ENCODE peak calls at places on chromosomes 7 and 10, in nine cellular contexts. M, G, J, Z, E, O, U, S and L are unnamed samples.

GRCh38 chr7:133053321-133053891 is 28.5 kb downstream of the CHCHD3 start:
- DNase-seq in M (peak; percentile 81), G (no peak), J (peak; percentile 88), Z (peak; percentile 94), E (no peak), O (no peak), U (no peak), S (no peak), L (peak; percentile 84)

GRCh38 chr7:76292206-76292573 is 10.3 kb upstream of the HSPB1 start:
- DNase-seq in M (no peak), G (no peak), J (no peak), Z (peak; percentile 14), E (no peak), O (no peak), U (no peak), S (no peak), L (no peak)

GRCh38 chr7:139034855-139035587 is 821 bp downstream of the ZC3HAV1L start:
- DNase-seq in M (no peak), G (no peak), J (no peak), Z (peak; percentile 26), E (peak; percentile 37), O (peak; percentile 49), U (no peak), S (no peak), L (no peak)

GRCh38 chr10:98445200-98445812 is 1.4 kb downstream of the HPS1 start:
- DNase-seq in M (no peak), G (no peak), J (no peak), Z (no peak), E (no peak), O (no peak), U (no peak), S (no peak), L (no peak)

GRCh38 chr10:110399163-110400094 is 94.7 kb upstream of the SMNDC1 start:
- DNase-seq in M (peak; percentile 86), G (no peak), J (peak; percentile 89), Z (peak; percentile 97), E (no peak), O (no peak), U (no peak), S (no peak), L (peak; percentile 92)

GRCh38 chr7:16918288-16918895 is 36.6 kb upstream of the AGR3 start:
- DNase-seq in M (peak; percentile 37), G (no peak), J (no peak), Z (peak; percentile 74), E (no peak), O (no peak), U (no peak), S (peak; percentile 20), L (peak; percentile 18)

GRCh38 chr10:123797813-123798212 is 93.8 kb downstream of the CPXM2 start:
- DNase-seq in M (no peak), G (no peak), J (no peak), Z (no peak), E (no peak), O (no peak), U (no peak), S (no peak), L (no peak)

GRCh38 chr10:121665809-121666208 is 67.6 kb upstream of the FGFR2 start:
- DNase-seq in M (no peak), G (no peak), J (no peak), Z (no peak), E (no peak), O (no peak), U (no peak), S (no peak), L (no peak)

GRCh38 chr7:77542399-77542798 is 5.3 kb downstream of the PTPN12 start:
- DNase-seq in M (peak; percentile 16), G (no peak), J (no peak), Z (no peak), E (no peak), O (no peak), U (no peak), S (no peak), L (no peak)

GRCh38 chr7:92421676-92422435 is 25.4 kb upstream of the GATAD1 start:
- DNase-seq in M (no peak), G (no peak), J (no peak), Z (no peak), E (no peak), O (no peak), U (no peak), S (no peak), L (no peak)

GRCh38 chr7:157320607-157320979 is 16.2 kb upstream of the DNAJB6 start:
- DNase-seq in M (peak; percentile 51), G (no peak), J (no peak), Z (peak; percentile 52), E (no peak), O (no peak), U (no peak), S (no peak), L (no peak)

GRCh38 chr7:101465576-101466196 is 103.0 kb downstream of the COL26A1 start:
- DNase-seq in M (no peak), G (no peak), J (no peak), Z (no peak), E (no peak), O (no peak), U (no peak), S (no peak), L (no peak)

GRCh38 chr7:29988391-29989256 is 977 bp downstream of the SCRN1 start:
- DNase-seq in M (peak; percentile 68), G (peak; percentile 73), J (peak; percentile 11), Z (peak; percentile 79), E (peak; percentile 15), O (peak; percentile 31), U (peak; percentile 19), S (peak; percentile 64), L (no peak)

GRCh38 chr10:112564337-112564736 is 117.3 kb downstream of the VTI1A start:
- DNase-seq in M (no peak), G (no peak), J (no peak), Z (no peak), E (no peak), O (no peak), U (no peak), S (no peak), L (no peak)